ENCODE peak calls at places on chromosomes 12 and 14, in seven cellular contexts. R, N, P, H, U, Z and B are unnamed samples.

GRCh38 chr12:50242751-50243191 is 40.5 kb downstream of the LIMA1 start:
- DNase-seq in Z (no peak), P (no peak), N (no peak), U (no peak), H (no peak), R (no peak), B (no peak)

GRCh38 chr12:113239811-113240331 is 18.6 kb downstream of the TPCN1 start:
- DNase-seq in N (peak), R (no peak), U (no peak), Z (no peak), P (no peak), H (peak), B (no peak)

GRCh38 chr14:87179936-87180335 is 813.0 kb downstream of the GALC start:
- DNase-seq in U (no peak), Z (no peak), R (no peak), P (no peak), H (no peak), N (no peak), B (no peak)

GRCh38 chr12:110590806-110591326 is 7.7 kb upstream of the PPTC7 start:
- DNase-seq in P (no peak), N (no peak), U (no peak), H (no peak), Z (no peak), R (peak), B (no peak)

GRCh38 chr12:114013601-114014345 is 47.6 kb upstream of the RBM19 start:
- DNase-seq in U (no peak), R (peak), H (no peak), N (no peak), Z (no peak), P (peak), B (no peak)

GRCh38 chr14:69317780-69318179 is 57.8 kb downstream of the GALNT16 start:
- DNase-seq in Z (no peak), N (no peak), R (no peak), H (no peak), P (no peak), U (no peak), B (no peak)

GRCh38 chr12:106239241-106239950 is 8.4 kb downstream of the CKAP4 start:
- DNase-seq in P (no peak), U (no peak), N (no peak), R (no peak), H (no peak), Z (no peak), B (no peak)

GRCh38 chr12:116128779-116129178 is 148.7 kb downstream of the MED13L start:
- DNase-seq in N (no peak), H (no peak), R (no peak), U (no peak), Z (no peak), P (no peak), B (no peak)

GRCh38 chr12:121217066-121217465 is 7.1 kb downstream of the P2RX4 start:
- DNase-seq in R (no peak), U (no peak), Z (no peak), P (no peak), H (peak), N (no peak), B (no peak)

GRCh38 chr14:88029500-88029899 is 24.6 kb downstream of the GPR65 start:
- DNase-seq in R (no peak), N (no peak), P (peak), Z (no peak), H (no peak), U (no peak), B (no peak)

GRCh38 chr12:15423629-15424028 is 101.3 kb downstream of the PTPRO start:
- DNase-seq in Z (no peak), P (peak), N (no peak), R (peak), H (no peak), U (no peak), B (no peak)

GRCh38 chr14:55600784-55601561 is 21.0 kb downstream of the KTN1 start:
- DNase-seq in H (no peak), P (no peak), R (peak), Z (no peak), N (no peak), U (no peak), B (no peak)

GRCh38 chr14:51554953-51555352 is 96.8 kb upstream of the FRMD6 start:
- DNase-seq in R (peak), P (peak), U (no peak), Z (no peak), N (no peak), H (no peak), B (no peak)

GRCh38 chr14:27587103-27587502 is 989.3 kb upstream of the NOVA1 start:
- DNase-seq in U (no peak), N (no peak), H (no peak), Z (no peak), R (no peak), P (no peak), B (no peak)

GRCh38 chr12:88993655-88994054 is 358.6 kb downstream of the DUSP6 start:
- DNase-seq in H (no peak), U (no peak), R (peak), P (peak), N (no peak), Z (no peak), B (no peak)

GRCh38 chr12:20527396-20528154 is 159.2 kb downstream of the PDE3A start:
- DNase-seq in Z (no peak), R (peak), N (no peak), P (no peak), U (no peak), H (no peak), B (no peak)

GRCh38 chr12:66117242-66117641 is 13.3 kb downstream of the LLPH start:
- DNase-seq in Z (no peak), U (no peak), N (no peak), P (no peak), H (no peak), R (no peak), B (no peak)